ENCODE peak calls at places on chromosomes 6 and 20, in ten cellular contexts. O, C, L, Q, S, E, T, I, W and V are unnamed samples.

GRCh38 chr20:12207875-12208274 is 290.2 kb downstream of the BTBD3 start:
- DNase-seq in O (no peak), C (no peak), L (peak), Q (peak), S (peak), E (no peak), T (peak), I (no peak), W (no peak), V (no peak)

GRCh38 chr6:99637629-99638028 is 31.0 kb downstream of the PRDM13 start:
- DNase-seq in O (no peak), C (no peak), L (no peak), Q (no peak), S (no peak), E (no peak), T (no peak), I (no peak), W (no peak), V (no peak)

GRCh38 chr6:45558858-45559257 is 181.1 kb upstream of the SUPT3H start:
- DNase-seq in O (no peak), C (no peak), L (no peak), Q (no peak), S (no peak), E (no peak), T (no peak), I (no peak), W (no peak), V (no peak)

GRCh38 chr6:149012040-149012545 is 265.3 kb downstream of the UST start:
- DNase-seq in O (no peak), C (no peak), L (peak), Q (peak), S (peak), E (no peak), T (peak), I (no peak), W (no peak), V (no peak)

GRCh38 chr6:156873654-156874380 is 96.6 kb downstream of the ARID1B start:
- DNase-seq in O (no peak), C (no peak), L (no peak), Q (no peak), S (no peak), E (no peak), T (no peak), I (no peak), W (no peak), V (no peak)

GRCh38 chr20:13878600-13878999 is 93.8 kb downstream of the NDUFAF5 start:
- DNase-seq in O (no peak), C (no peak), L (no peak), Q (no peak), S (no peak), E (no peak), T (no peak), I (no peak), W (no peak), V (no peak)

GRCh38 chr6:46263709-46264091 is 92.9 kb upstream of the ENPP5 start:
- DNase-seq in O (no peak), C (no peak), L (peak), Q (no peak), S (peak), E (no peak), T (no peak), I (no peak), W (no peak), V (no peak)

GRCh38 chr6:84882768-84883766 is 118.7 kb upstream of the TBX18 start:
- DNase-seq in O (no peak), C (no peak), L (no peak), Q (no peak), S (peak), E (no peak), T (no peak), I (no peak), W (no peak), V (no peak)

GRCh38 chr6:25017486-25017885 is 81.7 kb upstream of the RIPOR2 start:
- DNase-seq in O (no peak), C (no peak), L (peak), Q (no peak), S (no peak), E (no peak), T (peak), I (no peak), W (no peak), V (no peak)